ENCODE peak calls at places on chromosome 9, in nine cellular contexts. M, J, R, I, W, S, A, C and Q are unnamed samples.

GRCh38 chr9:4812872-4813271 is 20.1 kb downstream of the RCL1 start:
- DNase-seq in S (no peak), R (no peak), I (no peak), C (no peak), W (no peak), A (no peak), J (no peak), M (no peak), Q (no peak)

GRCh38 chr9:97309260-97309659 is 1.8 kb downstream of the CCDC180 start:
- DNase-seq in S (no peak), I (no peak), C (no peak), W (no peak), A (no peak), M (no peak), R (no peak), J (no peak), Q (no peak)

GRCh38 chr9:12705738-12706391 is 12.7 kb downstream of the TYRP1 start:
- DNase-seq in M (no peak), W (no peak), S (no peak), I (no peak), R (no peak), J (no peak), C (no peak), A (no peak), Q (no peak)

GRCh38 chr9:130539473-130540223 is 39.7 kb upstream of the FUBP3 start:
- DNase-seq in R (no peak), C (peak), J (no peak), W (no peak), S (no peak), A (peak), I (no peak), M (no peak), Q (no peak)

GRCh38 chr9:136762915-136763648 is 1.2 kb downstream of the LCN15 start:
- DNase-seq in S (peak), J (peak), R (peak), A (no peak), I (peak), C (peak), W (peak), M (peak), Q (peak)

GRCh38 chr9:289121-289520 is 74.5 kb downstream of the DOCK8 start:
- DNase-seq in W (no peak), A (no peak), I (no peak), R (no peak), C (no peak), M (no peak), J (no peak), S (no peak), Q (no peak)

GRCh38 chr9:1207681-1208080 is 157.5 kb downstream of the DMRT2 start:
- DNase-seq in A (peak), W (no peak), M (no peak), R (no peak), I (no peak), C (no peak), S (no peak), J (no peak), Q (no peak)

GRCh38 chr9:20835364-20836286 is 151.6 kb downstream of the FOCAD start:
- DNase-seq in W (peak), M (no peak), J (no peak), I (no peak), R (no peak), S (no peak), C (peak), A (peak), Q (peak)

GRCh38 chr9:117645245-117645636 is 59.0 kb upstream of the TLR4 start:
- DNase-seq in M (no peak), R (no peak), A (no peak), W (no peak), C (no peak), S (no peak), I (no peak), J (no peak), Q (no peak)

GRCh38 chr9:114179516-114179915 is 24.2 kb downstream of the COL27A1 start:
- DNase-seq in W (no peak), A (no peak), R (no peak), S (no peak), M (no peak), C (no peak), I (no peak), J (no peak), Q (no peak)

GRCh38 chr9:124137009-124137943 is 120.5 kb upstream of the NEK6 start:
- DNase-seq in C (no peak), S (no peak), M (no peak), W (no peak), A (peak), R (no peak), J (no peak), I (peak), Q (no peak)

GRCh38 chr9:84404095-84404686 is 63.6 kb upstream of the SLC28A3 start:
- DNase-seq in M (no peak), S (peak), R (no peak), A (no peak), W (peak), I (peak), J (peak), C (peak), Q (peak)

GRCh38 chr9:77926314-77926959 is 105.2 kb downstream of the GNAQ start:
- DNase-seq in W (no peak), J (no peak), C (peak), S (no peak), I (no peak), R (no peak), M (no peak), A (peak), Q (no peak)

GRCh38 chr9:20623748-20624124 is 1.4 kb upstream of the MLLT3 start:
- DNase-seq in J (no peak), W (peak), M (no peak), C (no peak), A (peak), S (no peak), I (no peak), R (no peak), Q (no peak)

GRCh38 chr9:136928591-136928990 is 15.9 kb downstream of the FBXW5 start:
- DNase-seq in W (no peak), M (no peak), I (no peak), J (no peak), A (no peak), S (no peak), C (no peak), R (no peak), Q (no peak)

GRCh38 chr9:116479967-116480366 is 207.1 kb upstream of the TRIM32 start:
- DNase-seq in S (no peak), I (no peak), C (no peak), J (no peak), M (no peak), W (no peak), R (no peak), A (no peak), Q (no peak)

DNA sequence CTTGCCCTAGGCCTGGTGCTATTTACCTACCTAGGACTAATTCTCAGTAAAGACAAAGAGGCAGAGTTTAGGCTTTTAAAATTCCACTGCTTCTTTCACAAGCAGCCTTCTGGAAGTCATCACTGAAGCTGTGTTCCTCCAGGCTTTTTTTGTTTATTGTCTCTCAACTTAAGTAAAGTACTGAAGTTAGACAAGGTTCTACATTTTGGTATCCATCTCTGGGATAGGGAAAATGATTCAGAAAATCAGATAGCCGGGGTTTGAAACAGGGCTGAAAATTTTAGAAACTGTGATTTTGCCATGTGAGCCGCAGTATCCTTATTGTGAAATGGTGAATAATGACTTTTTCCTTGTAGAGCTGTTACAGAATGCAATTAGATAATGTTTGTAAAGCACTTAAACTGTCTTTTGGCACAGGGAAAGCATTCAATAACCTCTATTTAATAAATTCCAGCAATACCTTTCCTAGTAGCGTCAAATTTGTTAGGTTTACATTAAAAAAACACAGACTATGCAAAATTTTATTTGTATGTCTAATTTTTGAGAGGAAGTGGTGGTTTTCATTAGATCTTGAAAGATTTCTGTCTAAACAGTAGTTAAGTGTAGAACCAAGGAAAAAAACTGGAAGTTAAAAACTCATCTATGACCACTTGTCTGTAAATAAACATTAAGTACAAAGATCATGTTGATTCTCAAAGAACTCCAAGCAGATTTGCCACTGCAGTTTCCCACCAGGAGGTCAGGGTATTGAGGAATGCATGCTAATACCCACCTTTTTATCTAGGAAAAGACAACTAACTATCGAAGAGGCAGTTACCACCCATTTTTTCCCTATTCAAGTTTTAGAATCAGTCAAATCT is 2.2 kb downstream of the STOM start:
- DNase-seq in W (no peak), R (no peak), C (peak), M (no peak), A (no peak), J (no peak), S (peak), I (no peak), Q (no peak)
- H3K4me3 ChIP-seq in W (peak), R (no peak), C (peak), M (peak), A (peak), J (no peak), S (peak), I (no peak), Q (no peak)

DNA sequence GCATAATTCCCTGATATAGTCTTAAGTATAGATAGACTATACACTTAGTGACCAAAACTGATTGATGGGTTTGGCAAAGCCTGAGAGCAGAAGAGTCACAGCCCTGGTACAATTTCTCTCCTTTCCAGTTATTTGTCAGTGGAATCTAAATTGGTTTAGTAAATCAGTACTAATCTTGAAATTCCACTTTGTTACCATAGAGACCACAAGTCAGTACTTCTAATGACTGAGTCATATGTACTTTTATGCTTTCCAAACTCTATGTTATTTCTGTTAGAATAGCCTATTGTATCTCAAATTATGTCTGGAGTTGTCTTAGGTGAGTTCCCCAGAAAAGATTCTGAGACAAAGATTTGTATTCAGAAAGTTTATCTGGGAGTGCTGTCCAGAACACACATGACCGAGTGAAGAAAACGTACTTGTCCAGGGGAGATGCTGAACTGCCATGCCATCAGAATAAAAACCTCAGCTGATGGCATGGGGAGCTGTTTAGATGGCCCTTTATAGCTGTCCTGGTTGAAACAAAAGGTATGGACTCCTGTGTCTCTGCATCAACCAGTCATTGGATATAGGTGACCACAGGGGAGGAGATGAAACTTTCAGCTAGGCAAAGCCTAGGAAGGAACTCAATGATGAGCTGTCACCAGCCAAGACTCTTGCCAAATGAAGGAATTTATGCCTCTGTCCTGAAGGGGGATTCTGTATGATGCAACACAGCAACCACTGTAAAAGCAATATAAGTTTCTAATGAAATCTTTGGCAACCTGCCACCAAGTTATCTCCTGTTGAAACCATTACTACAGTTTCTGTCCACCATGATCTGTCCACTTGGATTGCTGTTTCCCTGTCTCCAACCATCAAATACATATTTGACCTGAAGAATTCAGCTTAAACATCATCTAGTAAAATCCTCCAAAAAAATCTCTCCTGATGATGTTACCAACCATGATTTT is 18.0 kb upstream of the SMC2 start:
- DNase-seq in C (no peak), J (no peak), A (peak), M (no peak), I (no peak), R (no peak), W (peak), S (no peak), Q (no peak)
- H3K4me3 ChIP-seq in C (no peak), J (no peak), A (no peak), M (no peak), I (no peak), R (no peak), W (no peak), S (no peak), Q (no peak)

GRCh38 chr9:133701981-133702797 is 36.0 kb downstream of the SARDH start:
- DNase-seq in C (no peak), W (peak), S (no peak), A (peak), J (no peak), I (no peak), M (no peak), R (peak), Q (peak)

GRCh38 chr9:133699546-133699945 is 38.6 kb downstream of the SARDH start:
- DNase-seq in W (no peak), A (no peak), S (no peak), R (no peak), C (no peak), J (no peak), I (no peak), M (no peak), Q (no peak)

GRCh38 chr9:133700861-133701320 is 37.3 kb downstream of the SARDH start:
- DNase-seq in C (no peak), M (no peak), I (no peak), J (no peak), A (no peak), R (no peak), S (no peak), W (no peak), Q (no peak)

GRCh38 chr9:133702798-133703570 is 35.2 kb downstream of the SARDH start:
- DNase-seq in A (no peak), S (peak), M (no peak), I (no peak), R (peak), J (no peak), C (no peak), W (no peak), Q (peak)

DNA sequence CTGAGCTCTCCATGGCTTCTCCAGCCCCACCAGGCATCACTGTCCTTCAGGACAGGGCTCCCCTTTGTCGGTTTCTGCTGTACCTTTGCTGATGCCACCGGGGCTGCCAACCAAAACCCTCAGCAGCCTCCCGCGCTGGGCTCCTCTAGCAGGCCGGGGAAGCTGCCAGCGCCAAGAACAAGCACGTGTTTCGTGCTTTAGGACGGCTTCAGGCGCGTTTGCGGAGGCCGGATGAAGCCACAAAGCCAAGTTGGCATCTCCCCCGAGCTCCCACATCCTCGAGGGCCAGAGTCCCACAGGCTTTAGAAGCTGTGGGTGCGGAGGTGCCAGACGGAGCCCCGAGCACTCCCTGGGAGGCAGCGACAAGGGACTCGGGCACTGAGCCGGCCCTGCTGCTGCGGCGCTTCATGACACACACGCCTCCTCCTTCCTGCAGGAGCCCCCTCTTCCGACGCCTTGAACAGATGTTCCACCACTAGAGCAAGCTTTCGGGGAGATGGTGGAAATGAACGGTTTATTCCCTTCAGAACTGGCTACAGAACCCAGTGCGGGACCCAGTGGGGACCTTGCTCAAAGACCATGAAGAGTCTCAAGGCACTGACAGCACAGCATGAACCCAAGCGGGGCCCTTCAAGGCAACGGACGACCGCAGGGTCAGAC is 36.7 kb downstream of the SARDH start:
- DNase-seq in S (no peak), J (no peak), W (no peak), R (peak), A (no peak), M (no peak), C (no peak), I (no peak), Q (no peak)
- H3K4me3 ChIP-seq in S (no peak), J (no peak), W (no peak), R (no peak), A (no peak), M (no peak), C (no peak), I (no peak), Q (no peak)

GRCh38 chr9:95463145-95464060 is 53.4 kb downstream of the PTCH1 start:
- DNase-seq in W (no peak), I (no peak), S (no peak), C (no peak), R (no peak), M (no peak), J (no peak), A (no peak), Q (peak)
- H3K4me3 ChIP-seq in W (peak), I (peak), S (no peak), C (no peak), R (peak), M (peak), J (no peak), A (peak), Q (no peak)

DNA sequence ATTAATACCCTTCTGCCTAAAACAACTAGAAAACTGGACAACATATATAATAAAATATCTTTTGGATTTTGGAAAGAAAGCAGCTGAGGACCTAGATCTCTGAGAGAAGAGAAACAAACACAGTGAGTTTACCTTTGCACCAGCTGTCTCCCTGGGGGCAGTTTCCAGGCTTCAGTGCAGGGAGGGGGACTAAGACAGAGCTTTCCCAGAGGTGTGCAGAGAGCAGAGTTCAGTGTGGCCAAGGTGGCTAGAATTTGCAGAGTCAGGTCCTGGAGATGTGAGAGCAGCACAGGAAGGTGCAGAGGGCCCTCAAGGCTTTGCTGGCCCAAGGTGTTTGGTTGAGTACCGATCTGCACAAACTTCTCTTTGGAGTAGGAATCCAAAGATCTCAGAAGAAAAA is 26.3 kb upstream of the PTPDC1 start:
- DNase-seq in I (no peak), J (no peak), A (no peak), C (no peak), M (no peak), W (no peak), S (no peak), R (no peak), Q (no peak)
- H3K4me3 ChIP-seq in I (no peak), J (no peak), A (no peak), C (no peak), M (no peak), W (no peak), S (no peak), R (no peak), Q (no peak)

GRCh38 chr9:98796364-98797101 is at the start of gene ANKS6:
- DNase-seq in A (peak), C (peak), I (peak), S (peak), R (peak), J (peak), M (no peak), W (peak), Q (peak)

GRCh38 chr9:98794802-98795201 is 1.6 kb downstream of the ANKS6 start:
- DNase-seq in I (no peak), W (no peak), S (no peak), A (no peak), M (no peak), C (no peak), J (no peak), R (no peak), Q (peak)

GRCh38 chr9:98795970-98796363 is 388 bp downstream of the ANKS6 start:
- DNase-seq in W (peak), M (no peak), S (peak), A (no peak), I (no peak), R (peak), J (no peak), C (no peak), Q (peak)

GRCh38 chr9:98797491-98797890 is 1.1 kb upstream of the ANKS6 start:
- DNase-seq in R (no peak), W (peak), C (no peak), J (no peak), S (no peak), M (no peak), I (no peak), A (no peak), Q (no peak)

DNA sequence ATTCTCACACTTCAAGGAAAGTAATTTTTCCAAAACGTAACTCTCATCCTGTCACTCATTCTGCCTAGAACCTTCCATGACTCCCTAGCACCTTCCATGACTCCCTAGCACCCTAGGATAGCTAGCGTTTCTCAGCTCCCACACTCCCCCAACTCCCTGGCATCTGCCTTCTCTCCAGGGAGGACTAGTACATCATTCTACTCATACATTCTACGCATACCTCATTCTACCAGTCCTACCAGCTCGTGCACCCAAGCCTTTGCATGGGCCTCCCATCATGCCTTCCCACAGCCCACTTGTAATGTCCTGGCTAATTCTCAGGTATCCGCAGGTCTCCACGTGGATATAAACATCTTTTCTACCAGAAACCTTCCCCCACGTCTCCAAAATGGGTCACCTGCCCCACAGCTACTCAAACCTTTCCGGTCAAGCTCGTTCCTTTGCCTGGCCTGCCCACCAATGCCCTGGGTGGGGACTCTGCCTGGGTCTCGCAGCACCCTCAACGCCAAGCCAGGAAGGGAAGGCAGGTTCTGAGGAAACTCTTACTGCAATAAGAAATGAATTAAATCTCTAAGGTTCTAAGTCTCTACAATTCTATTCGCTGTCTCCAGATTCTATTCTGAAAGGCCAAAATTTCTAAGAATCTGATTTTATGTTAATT is 930 bp downstream of the ANKS6 start:
- DNase-seq in M (no peak), R (no peak), W (no peak), A (no peak), C (no peak), S (no peak), J (peak), I (no peak), Q (peak)
- H3K4me3 ChIP-seq in M (peak), R (peak), W (peak), A (peak), C (peak), S (peak), J (peak), I (no peak), Q (peak)

DNA sequence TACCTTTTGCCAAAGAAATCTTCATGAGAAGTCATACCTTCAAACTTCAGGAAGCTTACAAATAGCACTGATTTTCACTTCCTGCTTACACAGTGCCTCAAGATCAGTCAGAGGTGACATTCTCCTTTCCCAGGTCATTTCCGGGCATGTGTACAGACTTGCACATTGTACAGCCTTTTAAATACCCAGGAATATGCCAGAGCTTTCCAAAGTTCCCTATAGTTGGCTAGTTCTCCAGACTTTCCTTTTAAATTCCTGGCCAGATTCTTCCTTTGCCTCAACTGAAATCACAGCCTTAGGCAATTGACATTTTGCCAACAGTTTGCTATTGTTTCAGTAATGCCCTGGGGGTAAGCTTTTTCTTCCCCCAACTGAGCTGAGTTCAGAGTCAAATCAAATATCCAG is 47.2 kb downstream of the RFX3 start:
- DNase-seq in M (no peak), S (peak), W (no peak), I (peak), A (no peak), J (no peak), C (no peak), R (peak), Q (no peak)
- H3K4me3 ChIP-seq in M (no peak), S (peak), W (no peak), I (no peak), A (no peak), J (no peak), C (no peak), R (no peak), Q (no peak)